ENCODE peak calls at places on chromosomes 16 and 17, in eight cellular contexts. E is fibroblast of the conjunctiva, K is Ammon's horn, G is NCI-H2171 treated with DMSO at 0.1 percent for 48 hours, C is ELF-1, V is GOT3, T is WERI-Rb-1, X is right cardiac atrium. M is an unnamed sample.

GRCh38 chr17:60147553-60148241 is 2.1 kb upstream of the CA4 start:
- DNase-seq in E (no peak), K (no peak), G (no peak), C (peak), V (no peak), T (no peak), X (no peak), M (no peak)

GRCh38 chr17:49637050-49637449 is 40.8 kb downstream of the SPOP start:
- DNase-seq in E (no peak), K (no peak), G (no peak), C (no peak), V (no peak), T (no peak), X (no peak), M (no peak)

GRCh38 chr16:78659216-78659615 is 559.8 kb downstream of the WWOX start:
- DNase-seq in E (no peak), K (no peak), G (no peak), C (peak), V (no peak), T (no peak), X (no peak), M (no peak)

GRCh38 chr17:79809530-79810137 is 12.8 kb upstream of the CBX8 start:
- DNase-seq in E (no peak), K (no peak), G (peak), C (no peak), V (no peak), T (no peak), X (no peak), M (no peak)

GRCh38 chr17:68849673-68850260 is 105.4 kb downstream of the ABCA8 start:
- DNase-seq in E (no peak), K (no peak), G (peak), C (no peak), V (no peak), T (no peak), X (no peak), M (no peak)

GRCh38 chr17:33889766-33890165 is 365.3 kb upstream of the CCL2 start:
- DNase-seq in E (no peak), K (no peak), G (no peak), C (no peak), V (no peak), T (no peak), X (no peak), M (no peak)

GRCh38 chr17:73799781-73800627 is 155.8 kb upstream of the SDK2 start:
- DNase-seq in E (no peak), K (no peak), G (peak), C (no peak), V (no peak), T (no peak), X (no peak), M (no peak)

GRCh38 chr17:82380860-82381702 is 9.5 kb downstream of the UTS2R start:
- DNase-seq in E (no peak), K (no peak), G (no peak), C (no peak), V (no peak), T (no peak), X (no peak), M (no peak)

GRCh38 chr16:69108069-69108904 is 2.8 kb downstream of the HAS3 start:
- DNase-seq in E (no peak), K (no peak), G (no peak), C (peak), V (no peak), T (no peak), X (no peak), M (no peak)

GRCh38 chr17:29505826-29506225 is 61.0 kb downstream of the ABHD15 start:
- DNase-seq in E (no peak), K (no peak), G (no peak), C (no peak), V (no peak), T (no peak), X (no peak), M (no peak)

GRCh38 chr17:29176500-29177351 is 3.5 kb downstream of the MYO18A start:
- DNase-seq in E (no peak), K (no peak), G (peak), C (peak), V (no peak), T (peak), X (peak), M (no peak)

GRCh38 chr17:50779747-50780363 is 12.5 kb upstream of the ANKRD40CL start:
- DNase-seq in E (no peak), K (no peak), G (no peak), C (no peak), V (no peak), T (no peak), X (no peak), M (no peak)

GRCh38 chr16:65106792-65107191 is 15.1 kb downstream of the CDH11 start:
- DNase-seq in E (no peak), K (no peak), G (no peak), C (no peak), V (no peak), T (no peak), X (no peak), M (no peak)

GRCh38 chr16:51151435-51151950 is 423 bp upstream of the SALL1 start:
- DNase-seq in E (peak), K (peak), G (peak), C (peak), V (peak), T (peak), X (peak), M (no peak)

GRCh38 chr16:17921357-17921978 is 415.1 kb downstream of the NPIPA8 start:
- DNase-seq in E (no peak), K (no peak), G (peak), C (peak), V (no peak), T (peak), X (no peak), M (no peak)

GRCh38 chr17:50763716-50764450 is 3.4 kb downstream of the ANKRD40CL start:
- DNase-seq in E (no peak), K (no peak), G (no peak), C (peak), V (no peak), T (peak), X (no peak), M (no peak)

GRCh38 chr16:73015612-73016487 is 32.1 kb downstream of the ZFHX3 start:
- DNase-seq in E (no peak), K (no peak), G (no peak), C (no peak), V (no peak), T (no peak), X (no peak), M (no peak)

GRCh38 chr17:17363638-17364337 is 60.6 kb downstream of the NT5M start:
- DNase-seq in E (no peak), K (no peak), G (peak), C (no peak), V (no peak), T (no peak), X (no peak), M (no peak)

GRCh38 chr17:57999496-58000017 is 7.5 kb downstream of the SRSF1 start:
- DNase-seq in E (peak), K (peak), G (peak), C (no peak), V (no peak), T (no peak), X (no peak), M (no peak)

GRCh38 chr17:77366558-77367245 is 225.9 kb downstream of the SEC14L1 start:
- DNase-seq in E (no peak), K (no peak), G (peak), C (no peak), V (no peak), T (peak), X (no peak), M (no peak)

GRCh38 chr17:73430848-73431247 is 119.0 kb upstream of the CDC42EP4 start:
- DNase-seq in E (no peak), K (no peak), G (peak), C (no peak), V (no peak), T (no peak), X (no peak), M (no peak)

GRCh38 chr16:79891458-79891857 is 290.9 kb upstream of the MAF start:
- DNase-seq in E (no peak), K (no peak), G (no peak), C (no peak), V (no peak), T (no peak), X (no peak), M (no peak)

GRCh38 chr16:75244225-75244792 is 7.1 kb downstream of the BCAR1 start:
- DNase-seq in E (no peak), K (no peak), G (no peak), C (no peak), V (no peak), T (no peak), X (peak), M (no peak)

GRCh38 chr16:379183-379960 is 2.4 kb downstream of the PGAP6 start:
- DNase-seq in E (no peak), K (no peak), G (peak), C (peak), V (no peak), T (no peak), X (no peak), M (no peak)

GRCh38 chr16:1751946-1752345 is 19.4 kb downstream of the NME3 start:
- DNase-seq in E (no peak), K (no peak), G (no peak), C (no peak), V (no peak), T (no peak), X (no peak), M (no peak)